ENCODE peak calls at places on chromosomes 4 and X, in four cellular contexts. One of them, this sample, is unnamed. For H3K4me1, the result is how much of the 10 kb centered on the place peaks cover.

GRCh38 chr4:115851918-115852766 is 738.7 kb upstream of the NDST4 start:
- DNase-seq in A549: no peak
- DNase-seq in breast epithelium: no peak
- DNase-seq in body of pancreas: peak
- DNase-seq in this sample: peak

GRCh38 chr4:147714575-147715401 is 17.1 kb upstream of the ARHGAP10 start:
- DNase-seq in body of pancreas: peak
- DNase-seq in A549: no peak
- DNase-seq in breast epithelium: peak
- DNase-seq in this sample: no peak

GRCh38 chr4:74330295-74330750 is 22.1 kb downstream of the EPGN start:
- DNase-seq in body of pancreas: no peak
- DNase-seq in A549: no peak
- DNase-seq in breast epithelium: no peak
- DNase-seq in this sample: no peak

GRCh38 chr4:74754218-74754617 is 40.1 kb downstream of the BTC start:
- DNase-seq in breast epithelium: no peak
- DNase-seq in A549: no peak
- DNase-seq in body of pancreas: no peak
- DNase-seq in this sample: no peak

GRCh38 chr4:82431026-82431745 is 796 bp downstream of the ENOPH1 start:
- DNase-seq in A549: no peak
- DNase-seq in breast epithelium: peak
- DNase-seq in body of pancreas: peak
- DNase-seq in this sample: peak

GRCh38 chr4:69440312-69440711 is 55.4 kb downstream of the UGT2B4 start:
- DNase-seq in A549: no peak
- DNase-seq in body of pancreas: no peak
- DNase-seq in breast epithelium: no peak
- DNase-seq in this sample: no peak

GRCh38 chr4:167031534-167032156 is 202.6 kb downstream of the SPOCK3 start:
- DNase-seq in A549: no peak
- DNase-seq in breast epithelium: no peak
- DNase-seq in body of pancreas: no peak
- DNase-seq in this sample: no peak

GRCh38 chr4:65943076-65943475 is 272.8 kb upstream of the EPHA5 start:
- DNase-seq in A549: peak
- DNase-seq in body of pancreas: no peak
- DNase-seq in breast epithelium: no peak
- DNase-seq in this sample: no peak

GRCh38 chrX:136711147-136711546 is 63.2 kb downstream of the CD40LG start:
- DNase-seq in A549: peak
- DNase-seq in body of pancreas: peak
- DNase-seq in breast epithelium: no peak
- DNase-seq in this sample: no peak

GRCh38 chr4:56723201-56723605 is 42.1 kb upstream of the HOPX start:
- DNase-seq in breast epithelium: no peak
- DNase-seq in A549: no peak
- DNase-seq in body of pancreas: no peak
- DNase-seq in this sample: no peak

DNA sequence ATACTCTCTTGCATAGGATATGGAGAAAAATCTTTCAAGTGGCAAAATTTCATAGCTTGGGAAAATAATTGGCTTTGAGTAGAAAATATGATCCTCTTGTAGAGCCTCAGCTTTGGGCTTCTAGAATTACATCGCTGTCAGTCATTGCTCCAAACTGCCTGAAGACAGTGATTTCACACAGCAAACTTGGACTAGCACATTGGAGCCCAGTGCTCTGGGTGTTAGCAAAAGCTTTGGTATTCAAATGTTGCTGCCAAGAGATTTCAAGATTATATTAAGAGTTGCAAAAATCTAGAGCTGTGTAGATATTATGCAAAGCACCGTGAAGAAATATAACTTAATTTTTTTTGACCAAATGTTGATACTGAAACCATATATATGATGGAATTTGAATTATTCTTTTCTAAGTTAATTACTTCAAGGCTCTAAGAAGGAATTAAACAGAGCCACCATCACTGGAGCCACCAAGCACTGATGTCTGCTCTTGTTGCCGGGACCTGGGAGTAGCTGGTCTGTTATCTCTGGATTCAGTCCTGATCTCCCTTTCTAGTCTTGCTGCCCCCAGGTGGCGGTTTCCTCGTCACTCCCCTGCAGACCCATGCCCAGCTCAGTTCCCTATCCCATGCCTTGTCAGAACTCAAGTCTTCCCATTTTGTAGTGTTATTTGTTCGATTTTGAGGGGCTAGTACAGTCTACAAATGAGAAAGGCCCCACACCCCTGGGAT is 260.7 kb upstream of the SFRP2 start:
- DNase-seq in breast epithelium: no peak
- DNase-seq in body of pancreas: peak
- DNase-seq in A549: no peak
- DNase-seq in this sample: no peak
- TF ChIP-seq CTCF in breast epithelium: no peak
- TF ChIP-seq CTCF in body of pancreas: no peak
- TF ChIP-seq CTCF in A549: no peak
- TF ChIP-seq CTCF in this sample: no peak

DNA sequence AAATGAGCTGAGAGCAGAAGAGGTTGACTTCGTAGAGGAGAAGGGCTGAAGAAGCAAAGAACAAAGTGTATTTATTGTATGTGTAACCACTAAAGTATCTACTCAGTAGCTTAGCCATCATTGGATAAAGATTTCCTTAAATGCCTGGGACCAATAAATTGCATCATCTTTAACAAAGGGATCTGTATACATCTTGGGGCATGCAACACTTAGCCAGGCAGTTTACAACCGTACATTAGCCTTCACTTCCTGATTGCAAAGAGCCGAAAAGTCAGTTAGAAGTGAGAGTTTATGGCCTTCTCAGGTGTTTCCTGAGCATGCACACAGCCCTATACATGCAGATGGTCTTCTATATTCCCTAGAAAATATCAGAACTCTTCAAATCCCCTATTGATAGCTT is 68.0 kb upstream of the MAGED1 start:
- DNase-seq in body of pancreas: no peak
- DNase-seq in breast epithelium: no peak
- DNase-seq in A549: no peak
- DNase-seq in this sample: no peak
- H3K4me1 ChIP-seq in body of pancreas: under half
- H3K4me1 ChIP-seq in breast epithelium: under half
- H3K4me1 ChIP-seq in A549: under half
- H3K4me1 ChIP-seq in this sample: under half

GRCh38 chrX:39507617-39508299 is 590.0 kb downstream of the BCOR start:
- DNase-seq in body of pancreas: no peak
- DNase-seq in breast epithelium: no peak
- DNase-seq in A549: no peak
- DNase-seq in this sample: no peak
- TF ChIP-seq CTCF in body of pancreas: no peak
- TF ChIP-seq CTCF in breast epithelium: no peak
- TF ChIP-seq CTCF in A549: no peak
- TF ChIP-seq CTCF in this sample: no peak

GRCh38 chrX:134603806-134604700 is 54.2 kb downstream of the PLAC1 start:
- DNase-seq in body of pancreas: no peak
- DNase-seq in breast epithelium: no peak
- DNase-seq in A549: peak
- DNase-seq in this sample: no peak
- H3K4me1 ChIP-seq in body of pancreas: under half
- H3K4me1 ChIP-seq in breast epithelium: under half
- H3K4me1 ChIP-seq in A549: under half
- H3K4me1 ChIP-seq in this sample: under half

DNA sequence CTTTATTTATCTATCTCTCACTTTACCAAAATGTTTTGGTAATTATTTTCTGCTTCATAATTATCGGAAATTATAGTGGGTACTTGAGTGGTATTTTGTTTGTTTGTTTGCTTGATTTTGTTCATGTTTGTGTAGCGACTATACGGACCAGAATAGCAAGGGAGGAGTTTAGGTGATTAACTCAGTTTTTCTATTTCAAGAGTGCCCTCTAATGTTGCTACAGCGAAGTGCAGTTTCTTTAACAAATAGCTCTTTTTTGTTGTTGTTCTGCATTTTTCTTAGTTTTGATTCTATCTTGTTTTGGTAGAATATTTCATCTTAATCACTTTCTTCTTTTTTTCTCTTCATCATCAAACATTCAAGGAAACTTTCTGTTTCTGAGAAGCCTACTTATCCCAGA is 40.8 kb upstream of the QRFPR start:
- DNase-seq in body of pancreas: no peak
- DNase-seq in A549: no peak
- DNase-seq in breast epithelium: no peak
- DNase-seq in this sample: no peak
- TF ChIP-seq CTCF in body of pancreas: no peak
- TF ChIP-seq CTCF in A549: peak
- TF ChIP-seq CTCF in breast epithelium: no peak
- TF ChIP-seq CTCF in this sample: no peak

This sample was measured in lung.